ENCODE peak calls at places on chromosomes 3 and 15, in ten cellular contexts. B, G, D, A, T, P, H, X, V and J are unnamed samples. For H3K4me1, the result is how much of the 10 kb centered on the place peaks cover.

GRCh38 chr3:69143055-69143454 is 20.7 kb upstream of the LMOD3 start:
- DNase-seq in T (no peak), B (no peak), V (no peak), P (no peak), G (no peak), A (no peak), D (no peak), H (no peak), X (no peak), J (no peak)

GRCh38 chr3:4417449-4417848 is 49.6 kb downstream of the SUMF1 start:
- DNase-seq in V (no peak), P (no peak), T (no peak), H (no peak), X (no peak), D (no peak), B (no peak), A (peak), G (no peak), J (no peak)

GRCh38 chr3:170429050-170429449 is 10.4 kb downstream of the CLDN11 start:
- DNase-seq in V (no peak), H (no peak), X (no peak), A (no peak), G (no peak), T (no peak), P (no peak), D (no peak), B (no peak), J (no peak)

GRCh38 chr15:89492111-89492641 is 4.2 kb downstream of the RHCG start:
- DNase-seq in X (no peak), V (no peak), P (no peak), D (no peak), H (no peak), G (no peak), T (peak), B (no peak), A (no peak), J (no peak)

GRCh38 chr15:56759450-56759845 is 26.1 kb upstream of the ZNF280D start:
- DNase-seq in B (no peak), T (no peak), X (peak), A (peak), V (no peak), D (no peak), P (no peak), H (peak), G (no peak), J (no peak)

GRCh38 chr15:73691398-73691797 is 7.2 kb downstream of the CD276 start:
- DNase-seq in B (no peak), T (peak), G (peak), X (peak), H (peak), A (no peak), P (peak), D (no peak), V (no peak), J (no peak)

GRCh38 chr3:119018690-119019463 is 15.8 kb downstream of the IGSF11 start:
- DNase-seq in V (no peak), P (no peak), A (no peak), H (peak), D (no peak), B (no peak), T (no peak), X (peak), G (no peak), J (no peak)

GRCh38 chr15:82105458-82106205 is 59.8 kb upstream of the MEX3B start:
- DNase-seq in B (no peak), D (no peak), P (no peak), G (no peak), V (no peak), H (no peak), X (no peak), A (no peak), T (peak), J (no peak)

GRCh38 chr15:75452364-75452967 is 976 bp upstream of the SIN3A start:
- DNase-seq in H (peak), X (peak), G (peak), D (peak), A (peak), T (peak), B (peak), V (peak), P (peak), J (peak)

GRCh38 chr15:93244691-93245615 is 155.9 kb upstream of the RGMA start:
- DNase-seq in G (no peak), B (no peak), H (no peak), P (no peak), X (no peak), A (no peak), T (no peak), V (no peak), D (no peak), J (no peak)

GRCh38 chr3:107604057-107604802 is 81.5 kb downstream of the BBX start:
- DNase-seq in P (no peak), D (no peak), T (no peak), A (no peak), H (no peak), X (no peak), G (no peak), V (no peak), B (no peak), J (no peak)

GRCh38 chr15:38941399-38941953 is 376.9 kb upstream of the RASGRP1 start:
- DNase-seq in H (no peak), B (peak), A (no peak), T (no peak), V (no peak), X (no peak), G (no peak), D (no peak), P (no peak), J (no peak)

GRCh38 chr3:39096775-39097174 is 10.7 kb downstream of the GORASP1 start:
- DNase-seq in B (no peak), X (no peak), D (no peak), A (no peak), P (no peak), T (no peak), G (no peak), H (no peak), V (no peak), J (no peak)

GRCh38 chr3:41204369-41204768 is 5.1 kb downstream of the CTNNB1 start:
- DNase-seq in G (no peak), D (no peak), X (no peak), A (no peak), T (no peak), V (no peak), B (no peak), P (no peak), H (no peak), J (no peak)

GRCh38 chr3:139134678-139135372 is 90.1 kb upstream of the PRR23C start:
- DNase-seq in G (peak), P (no peak), H (no peak), T (no peak), B (no peak), A (no peak), D (no peak), X (no peak), V (no peak), J (no peak)

GRCh38 chr15:68704496-68705021 is 116.1 kb downstream of the ANP32A start:
- DNase-seq in X (peak), D (no peak), T (peak), G (peak), B (no peak), V (no peak), H (no peak), A (peak), P (no peak), J (no peak)

GRCh38 chr3:33277193-33277882 is at the start of gene FBXL2:
- DNase-seq in G (peak), H (peak), D (no peak), T (peak), V (no peak), P (peak), X (peak), A (peak), B (peak), J (no peak)

GRCh38 chr15:84657748-84658079 is 285 bp downstream of the NMB start:
- DNase-seq in V (no peak), A (peak), X (no peak), H (no peak), T (no peak), G (no peak), B (no peak), D (no peak), P (no peak), J (no peak)

GRCh38 chr3:177448987-177449975 is 252.0 kb upstream of the TBL1XR1 start:
- DNase-seq in X (no peak), V (peak), A (peak), P (peak), D (no peak), H (no peak), T (no peak), B (peak), G (no peak), J (no peak)

GRCh38 chr3:121545049-121545563 is 682 bp downstream of the POLQ start:
- DNase-seq in A (no peak), H (no peak), X (no peak), T (no peak), B (no peak), D (no peak), P (no peak), G (no peak), V (no peak), J (no peak)

GRCh38 chr15:74028646-74029045 is 34.1 kb downstream of the PML start:
- DNase-seq in V (no peak), X (no peak), B (no peak), G (no peak), A (no peak), P (no peak), H (no peak), D (no peak), T (no peak), J (no peak)

GRCh38 chr3:128426128-128426921 is 40.4 kb downstream of the DNAJB8 start:
- DNase-seq in H (peak), X (peak), P (peak), B (peak), A (peak), V (peak), D (peak), T (peak), G (peak), J (no peak)

GRCh38 chr3:190807719-190808375 is 54.6 kb downstream of the GMNC start:
- DNase-seq in A (peak), D (no peak), G (no peak), T (no peak), B (peak), H (peak), V (no peak), X (peak), P (peak), J (no peak)

GRCh38 chr3:4977001-4977888 is 2.0 kb upstream of the BHLHE40 start:
- DNase-seq in H (peak), D (peak), G (peak), P (peak), B (peak), T (peak), A (peak), X (peak), V (peak), J (no peak)

GRCh38 chr3:126130981-126131750 is 47.2 kb upstream of the SLC41A3 start:
- DNase-seq in T (peak), G (no peak), D (no peak), B (peak), V (no peak), X (no peak), P (peak), H (no peak), A (peak), J (no peak)

GRCh38 chr15:76501726-76502125 is 165.2 kb downstream of the ISL2 start:
- DNase-seq in A (no peak), B (no peak), T (no peak), H (no peak), X (no peak), G (no peak), D (no peak), P (no peak), V (no peak), J (no peak)

DNA sequence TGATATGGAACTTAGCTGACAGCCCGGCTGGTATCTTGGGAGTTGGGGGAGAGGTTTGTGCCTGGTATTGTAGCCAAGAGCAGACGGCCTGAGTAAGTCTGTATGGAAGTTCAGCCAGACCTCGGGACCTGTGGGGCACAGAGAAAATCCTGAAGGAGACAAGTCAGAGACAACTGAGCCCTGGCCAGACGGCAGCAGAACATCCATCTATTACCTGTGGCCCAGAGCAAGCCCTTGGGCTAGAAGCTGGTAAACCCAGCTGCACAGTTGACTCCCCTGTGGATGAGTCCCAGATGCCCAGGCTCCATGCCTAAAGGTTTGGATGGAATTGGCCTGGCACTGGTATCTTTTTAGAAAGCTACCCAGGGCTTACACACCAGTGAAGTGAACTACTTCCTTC is 70.4 kb upstream of the DLG1 start:
- DNase-seq in H (no peak), A (no peak), B (no peak), X (no peak), D (no peak), G (no peak), P (no peak), T (peak), V (no peak), J (no peak)
- H3K4me1 ChIP-seq in H (under half), A (under half), B (under half), X (under half), D (under half), G (under half), P (under half), T (under half), V (under half), J (half or more)

DNA sequence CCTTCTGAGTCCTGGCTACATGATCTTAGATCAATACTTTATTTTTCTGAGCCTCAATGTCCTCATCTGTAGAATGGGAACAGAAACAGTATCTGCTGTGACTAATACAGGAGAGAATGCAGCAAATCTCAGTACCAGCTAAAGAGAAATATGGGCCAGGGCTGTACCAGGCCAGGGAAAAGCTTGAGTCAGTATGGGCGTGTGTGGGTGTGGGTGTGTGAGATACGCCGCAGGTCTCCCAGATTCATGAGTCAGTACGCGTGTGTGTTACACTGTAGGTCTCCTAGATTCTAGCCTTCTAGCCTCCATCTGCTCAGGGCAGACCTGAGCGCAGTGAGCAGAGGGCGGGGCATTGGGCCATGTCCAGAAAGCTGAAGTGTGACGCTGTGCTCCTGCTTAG is 15.2 kb downstream of the GNAI2 start:
- DNase-seq in X (no peak), G (peak), P (no peak), D (no peak), T (no peak), H (no peak), V (no peak), B (no peak), A (no peak), J (no peak)
- H3K27ac ChIP-seq in X (no peak), G (no peak), P (peak), D (no peak), T (no peak), H (peak), V (no peak), B (no peak), A (peak), J (peak)

GRCh38 chr3:133570937-133571320 is 2.6 kb upstream of the CDV3 start:
- DNase-seq in D (no peak), H (no peak), V (no peak), P (no peak), G (no peak), X (no peak), T (no peak), B (no peak), A (no peak), J (no peak)

GRCh38 chr3:133573054-133573628 is 345 bp upstream of the CDV3 start:
- DNase-seq in H (peak), X (peak), A (peak), P (peak), D (peak), B (peak), G (peak), V (peak), T (peak), J (no peak)

GRCh38 chr3:133572158-133573053 is 1.1 kb upstream of the CDV3 start:
- DNase-seq in B (no peak), H (no peak), X (no peak), G (no peak), D (no peak), A (no peak), T (no peak), V (no peak), P (no peak), J (no peak)

GRCh38 chr3:133568294-133569014 is 5.0 kb upstream of the CDV3 start:
- DNase-seq in T (no peak), D (no peak), V (no peak), P (no peak), X (no peak), G (no peak), H (no peak), A (no peak), B (no peak), J (no peak)

GRCh38 chr3:133570139-133570936 is 3.1 kb upstream of the CDV3 start:
- DNase-seq in B (no peak), P (no peak), D (no peak), G (no peak), T (no peak), H (no peak), V (no peak), A (no peak), X (no peak), J (no peak)
- H3K4me1 ChIP-seq in B (under half), P (under half), D (under half), G (under half), T (under half), H (under half), V (under half), A (under half), X (under half), J (under half)

DNA sequence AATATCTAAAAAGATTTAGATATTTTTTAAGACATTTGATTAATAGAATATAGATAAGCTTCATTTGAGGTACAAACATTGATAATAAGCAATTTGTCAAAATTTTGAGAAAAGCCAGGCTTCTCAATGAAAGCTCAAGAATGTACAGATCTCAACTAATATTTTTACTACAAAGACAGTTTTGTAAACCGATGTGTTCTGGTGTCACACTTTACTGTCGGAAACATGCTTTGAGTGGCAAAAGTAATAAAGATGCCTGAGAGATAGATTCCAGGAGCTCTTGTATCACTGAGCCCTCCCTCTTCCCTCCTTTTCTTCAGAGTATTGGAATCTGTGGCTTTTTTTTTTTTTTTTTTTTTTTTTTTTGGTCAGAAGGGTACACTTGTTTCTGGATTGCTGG is 45.0 kb upstream of the THRB start:
- DNase-seq in V (no peak), P (no peak), X (no peak), G (no peak), H (no peak), B (no peak), T (no peak), D (no peak), A (no peak), J (no peak)
- H3K27ac ChIP-seq in V (no peak), P (no peak), X (no peak), G (no peak), H (peak), B (no peak), T (no peak), D (no peak), A (no peak), J (no peak)